ENCODE peak calls at places on chromosomes 7 and 10, in ten cellular contexts. One of them, this sample, is unnamed.

GRCh38 chr7:5636914-5637313 is 144.5 kb downstream of the RNF216 start:
- DNase-seq in endothelial cell of umbilical vein: peak; percentile 84
- DNase-seq in transverse colon: peak; percentile 62
- DNase-seq in GM23338: no peak
- DNase-seq in esophagus muscularis mucosa: no peak
- DNase-seq in sigmoid colon: peak; percentile 88
- DNase-seq in suprapubic skin: peak; percentile 91
- DNase-seq in breast epithelium: peak; percentile 59
- DNase-seq in stomach: peak; percentile 31
- DNase-seq in K562: peak; percentile 50
- DNase-seq in this sample: no peak

GRCh38 chr7:39667354-39667923 is 44.1 kb downstream of the RALA start:
- DNase-seq in endothelial cell of umbilical vein: no peak
- DNase-seq in transverse colon: no peak
- DNase-seq in GM23338: no peak
- DNase-seq in esophagus muscularis mucosa: no peak
- DNase-seq in sigmoid colon: no peak
- DNase-seq in suprapubic skin: no peak
- DNase-seq in breast epithelium: no peak
- DNase-seq in stomach: no peak
- DNase-seq in K562: no peak
- DNase-seq in this sample: no peak

GRCh38 chr7:121938429-121938996 is 65.6 kb downstream of the PTPRZ1 start:
- DNase-seq in endothelial cell of umbilical vein: no peak
- DNase-seq in transverse colon: no peak
- DNase-seq in GM23338: peak; percentile 92
- DNase-seq in esophagus muscularis mucosa: no peak
- DNase-seq in sigmoid colon: no peak
- DNase-seq in suprapubic skin: no peak
- DNase-seq in breast epithelium: no peak
- DNase-seq in stomach: no peak
- DNase-seq in K562: no peak
- DNase-seq in this sample: no peak

GRCh38 chr10:101782811-101783735 is at the start of gene NPM3:
- DNase-seq in endothelial cell of umbilical vein: peak; percentile 81
- DNase-seq in transverse colon: peak; percentile 86
- DNase-seq in GM23338: peak; percentile 98
- DNase-seq in esophagus muscularis mucosa: peak; percentile 97
- DNase-seq in sigmoid colon: peak; percentile 91
- DNase-seq in suprapubic skin: peak; percentile 94
- DNase-seq in breast epithelium: peak; percentile 72
- DNase-seq in stomach: peak; percentile 81
- DNase-seq in K562: peak; percentile 89
- DNase-seq in this sample: peak; percentile 83

GRCh38 chr10:17782921-17783665 is 26.1 kb upstream of the MRC1 start:
- DNase-seq in endothelial cell of umbilical vein: peak; percentile 94
- DNase-seq in transverse colon: no peak
- DNase-seq in GM23338: no peak
- DNase-seq in esophagus muscularis mucosa: no peak
- DNase-seq in sigmoid colon: no peak
- DNase-seq in suprapubic skin: no peak
- DNase-seq in breast epithelium: no peak
- DNase-seq in stomach: peak; percentile 56
- DNase-seq in K562: no peak
- DNase-seq in this sample: no peak

GRCh38 chr10:58851606-58852005 is 324.8 kb upstream of the PHYHIPL start:
- DNase-seq in endothelial cell of umbilical vein: no peak
- DNase-seq in transverse colon: no peak
- DNase-seq in GM23338: no peak
- DNase-seq in esophagus muscularis mucosa: no peak
- DNase-seq in sigmoid colon: no peak
- DNase-seq in suprapubic skin: no peak
- DNase-seq in breast epithelium: no peak
- DNase-seq in stomach: no peak
- DNase-seq in K562: no peak
- DNase-seq in this sample: no peak

GRCh38 chr7:144738708-144739314 is 97.0 kb downstream of the TPK1 start:
- DNase-seq in endothelial cell of umbilical vein: peak; percentile 63
- DNase-seq in transverse colon: no peak
- DNase-seq in GM23338: peak; percentile 45
- DNase-seq in esophagus muscularis mucosa: no peak
- DNase-seq in sigmoid colon: no peak
- DNase-seq in suprapubic skin: no peak
- DNase-seq in breast epithelium: no peak
- DNase-seq in stomach: no peak
- DNase-seq in K562: peak; percentile 28
- DNase-seq in this sample: peak; percentile 6

GRCh38 chr10:80268266-80268665 is 21.2 kb downstream of the MAT1A start:
- DNase-seq in endothelial cell of umbilical vein: no peak
- DNase-seq in transverse colon: no peak
- DNase-seq in GM23338: no peak
- DNase-seq in esophagus muscularis mucosa: no peak
- DNase-seq in sigmoid colon: no peak
- DNase-seq in suprapubic skin: no peak
- DNase-seq in breast epithelium: no peak
- DNase-seq in stomach: no peak
- DNase-seq in K562: no peak
- DNase-seq in this sample: no peak

GRCh38 chr7:82185443-82185842 is 258.1 kb downstream of the CACNA2D1 start:
- DNase-seq in endothelial cell of umbilical vein: no peak
- DNase-seq in transverse colon: no peak
- DNase-seq in GM23338: peak; percentile 21
- DNase-seq in esophagus muscularis mucosa: no peak
- DNase-seq in sigmoid colon: no peak
- DNase-seq in suprapubic skin: no peak
- DNase-seq in breast epithelium: no peak
- DNase-seq in stomach: no peak
- DNase-seq in K562: no peak
- DNase-seq in this sample: no peak

GRCh38 chr7:26369519-26370385 is 78.1 kb downstream of the SNX10 start:
- DNase-seq in endothelial cell of umbilical vein: peak; percentile 84
- DNase-seq in transverse colon: peak; percentile 20
- DNase-seq in GM23338: peak; percentile 70
- DNase-seq in esophagus muscularis mucosa: no peak
- DNase-seq in sigmoid colon: no peak
- DNase-seq in suprapubic skin: no peak
- DNase-seq in breast epithelium: no peak
- DNase-seq in stomach: no peak
- DNase-seq in K562: peak; percentile 72
- DNase-seq in this sample: peak; percentile 57

GRCh38 chr7:39324134-39324760 is 242.0 kb upstream of the YAE1 start:
- DNase-seq in endothelial cell of umbilical vein: no peak
- DNase-seq in transverse colon: no peak
- DNase-seq in GM23338: no peak
- DNase-seq in esophagus muscularis mucosa: no peak
- DNase-seq in sigmoid colon: no peak
- DNase-seq in suprapubic skin: no peak
- DNase-seq in breast epithelium: no peak
- DNase-seq in stomach: no peak
- DNase-seq in K562: no peak
- DNase-seq in this sample: no peak

GRCh38 chr7:92644406-92645113 is 54.4 kb upstream of the FAM133B start:
- DNase-seq in endothelial cell of umbilical vein: peak; percentile 21
- DNase-seq in transverse colon: no peak
- DNase-seq in GM23338: no peak
- DNase-seq in esophagus muscularis mucosa: no peak
- DNase-seq in sigmoid colon: no peak
- DNase-seq in suprapubic skin: no peak
- DNase-seq in breast epithelium: no peak
- DNase-seq in stomach: no peak
- DNase-seq in K562: no peak
- DNase-seq in this sample: no peak

GRCh38 chr7:97418312-97418711 is 300.8 kb downstream of the SDHAF3 start:
- DNase-seq in endothelial cell of umbilical vein: no peak
- DNase-seq in transverse colon: no peak
- DNase-seq in GM23338: peak; percentile 45
- DNase-seq in esophagus muscularis mucosa: no peak
- DNase-seq in sigmoid colon: no peak
- DNase-seq in suprapubic skin: no peak
- DNase-seq in breast epithelium: no peak
- DNase-seq in stomach: no peak
- DNase-seq in K562: no peak
- DNase-seq in this sample: no peak

GRCh38 chr10:74743401-74743800 is 83.0 kb upstream of the KAT6B start:
- DNase-seq in endothelial cell of umbilical vein: no peak
- DNase-seq in transverse colon: no peak
- DNase-seq in GM23338: no peak
- DNase-seq in esophagus muscularis mucosa: no peak
- DNase-seq in sigmoid colon: no peak
- DNase-seq in suprapubic skin: no peak
- DNase-seq in breast epithelium: peak; percentile 42
- DNase-seq in stomach: no peak
- DNase-seq in K562: no peak
- DNase-seq in this sample: no peak

GRCh38 chr10:93603023-93603422 is 2.0 kb upstream of the RBP4 start:
- DNase-seq in endothelial cell of umbilical vein: no peak
- DNase-seq in transverse colon: no peak
- DNase-seq in GM23338: no peak
- DNase-seq in esophagus muscularis mucosa: no peak
- DNase-seq in sigmoid colon: no peak
- DNase-seq in suprapubic skin: no peak
- DNase-seq in breast epithelium: no peak
- DNase-seq in stomach: no peak
- DNase-seq in K562: no peak
- DNase-seq in this sample: no peak

GRCh38 chr10:61284222-61284890 is 168.8 kb downstream of the TMEM26 start:
- DNase-seq in endothelial cell of umbilical vein: peak; percentile 83
- DNase-seq in transverse colon: no peak
- DNase-seq in GM23338: peak; percentile 76
- DNase-seq in esophagus muscularis mucosa: no peak
- DNase-seq in sigmoid colon: no peak
- DNase-seq in suprapubic skin: no peak
- DNase-seq in breast epithelium: no peak
- DNase-seq in stomach: no peak
- DNase-seq in K562: peak; percentile 69
- DNase-seq in this sample: peak; percentile 45

GRCh38 chr7:121343302-121343701 is 14.5 kb downstream of the WNT16 start:
- DNase-seq in endothelial cell of umbilical vein: no peak
- DNase-seq in transverse colon: no peak
- DNase-seq in GM23338: no peak
- DNase-seq in esophagus muscularis mucosa: no peak
- DNase-seq in sigmoid colon: no peak
- DNase-seq in suprapubic skin: no peak
- DNase-seq in breast epithelium: no peak
- DNase-seq in stomach: no peak
- DNase-seq in K562: no peak
- DNase-seq in this sample: no peak

GRCh38 chr7:29192811-29193210 is 1.8 kb upstream of the CHN2 start:
- DNase-seq in endothelial cell of umbilical vein: no peak
- DNase-seq in transverse colon: no peak
- DNase-seq in GM23338: no peak
- DNase-seq in esophagus muscularis mucosa: no peak
- DNase-seq in sigmoid colon: no peak
- DNase-seq in suprapubic skin: no peak
- DNase-seq in breast epithelium: no peak
- DNase-seq in stomach: no peak
- DNase-seq in K562: no peak
- DNase-seq in this sample: no peak
- H3K4me1 ChIP-seq in endothelial cell of umbilical vein: peaks cover 8% of the 10 kb centered on the region
- H3K4me1 ChIP-seq in transverse colon: no peaks in the 10 kb centered on the region
- H3K4me1 ChIP-seq in GM23338: peaks cover 58% of the 10 kb centered on the region
- H3K4me1 ChIP-seq in esophagus muscularis mucosa: peaks cover 20% of the 10 kb centered on the region
- H3K4me1 ChIP-seq in sigmoid colon: peaks cover 8% of the 10 kb centered on the region
- H3K4me1 ChIP-seq in suprapubic skin: peaks cover 25% of the 10 kb centered on the region
- H3K4me1 ChIP-seq in breast epithelium: no peaks in the 10 kb centered on the region
- H3K4me1 ChIP-seq in stomach: peaks cover 34% of the 10 kb centered on the region
- H3K4me1 ChIP-seq in K562: peaks cover 11% of the 10 kb centered on the region
- H3K4me1 ChIP-seq in this sample: no peaks in the 10 kb centered on the region

GRCh38 chr7:37284285-37284684 is 164.4 kb downstream of the ELMO1 start:
- DNase-seq in endothelial cell of umbilical vein: no peak
- DNase-seq in transverse colon: no peak
- DNase-seq in GM23338: no peak
- DNase-seq in esophagus muscularis mucosa: no peak
- DNase-seq in sigmoid colon: no peak
- DNase-seq in suprapubic skin: no peak
- DNase-seq in breast epithelium: no peak
- DNase-seq in stomach: no peak
- DNase-seq in K562: no peak
- DNase-seq in this sample: no peak
- TF ChIP-seq POLR2AphosphoS5 in endothelial cell of umbilical vein: no peak
- TF ChIP-seq POLR2AphosphoS5 in transverse colon: no peak
- TF ChIP-seq POLR2AphosphoS5 in GM23338: no peak
- TF ChIP-seq POLR2AphosphoS5 in esophagus muscularis mucosa: no peak
- TF ChIP-seq POLR2AphosphoS5 in sigmoid colon: no peak
- TF ChIP-seq POLR2AphosphoS5 in suprapubic skin: no peak
- TF ChIP-seq POLR2AphosphoS5 in breast epithelium: no peak
- TF ChIP-seq POLR2AphosphoS5 in stomach: no peak
- TF ChIP-seq POLR2AphosphoS5 in K562: no peak
- TF ChIP-seq POLR2AphosphoS5 in this sample: no peak

GRCh38 chr10:124117879-124118278 is 24.5 kb upstream of the CHST15 start:
- DNase-seq in endothelial cell of umbilical vein: no peak
- DNase-seq in transverse colon: no peak
- DNase-seq in GM23338: no peak
- DNase-seq in esophagus muscularis mucosa: no peak
- DNase-seq in sigmoid colon: no peak
- DNase-seq in suprapubic skin: no peak
- DNase-seq in breast epithelium: no peak
- DNase-seq in stomach: no peak
- DNase-seq in K562: no peak
- DNase-seq in this sample: no peak
- H3K4me1 ChIP-seq in endothelial cell of umbilical vein: peaks cover 21% of the 10 kb centered on the region
- H3K4me1 ChIP-seq in transverse colon: no peaks in the 10 kb centered on the region
- H3K4me1 ChIP-seq in GM23338: no peaks in the 10 kb centered on the region
- H3K4me1 ChIP-seq in esophagus muscularis mucosa: peaks cover 16% of the 10 kb centered on the region
- H3K4me1 ChIP-seq in sigmoid colon: no peaks in the 10 kb centered on the region
- H3K4me1 ChIP-seq in suprapubic skin: peaks cover 17% of the 10 kb centered on the region
- H3K4me1 ChIP-seq in breast epithelium: no peaks in the 10 kb centered on the region
- H3K4me1 ChIP-seq in stomach: peaks cover 9% of the 10 kb centered on the region
- H3K4me1 ChIP-seq in K562: no peaks in the 10 kb centered on the region
- H3K4me1 ChIP-seq in this sample: no peaks in the 10 kb centered on the region

DNA sequence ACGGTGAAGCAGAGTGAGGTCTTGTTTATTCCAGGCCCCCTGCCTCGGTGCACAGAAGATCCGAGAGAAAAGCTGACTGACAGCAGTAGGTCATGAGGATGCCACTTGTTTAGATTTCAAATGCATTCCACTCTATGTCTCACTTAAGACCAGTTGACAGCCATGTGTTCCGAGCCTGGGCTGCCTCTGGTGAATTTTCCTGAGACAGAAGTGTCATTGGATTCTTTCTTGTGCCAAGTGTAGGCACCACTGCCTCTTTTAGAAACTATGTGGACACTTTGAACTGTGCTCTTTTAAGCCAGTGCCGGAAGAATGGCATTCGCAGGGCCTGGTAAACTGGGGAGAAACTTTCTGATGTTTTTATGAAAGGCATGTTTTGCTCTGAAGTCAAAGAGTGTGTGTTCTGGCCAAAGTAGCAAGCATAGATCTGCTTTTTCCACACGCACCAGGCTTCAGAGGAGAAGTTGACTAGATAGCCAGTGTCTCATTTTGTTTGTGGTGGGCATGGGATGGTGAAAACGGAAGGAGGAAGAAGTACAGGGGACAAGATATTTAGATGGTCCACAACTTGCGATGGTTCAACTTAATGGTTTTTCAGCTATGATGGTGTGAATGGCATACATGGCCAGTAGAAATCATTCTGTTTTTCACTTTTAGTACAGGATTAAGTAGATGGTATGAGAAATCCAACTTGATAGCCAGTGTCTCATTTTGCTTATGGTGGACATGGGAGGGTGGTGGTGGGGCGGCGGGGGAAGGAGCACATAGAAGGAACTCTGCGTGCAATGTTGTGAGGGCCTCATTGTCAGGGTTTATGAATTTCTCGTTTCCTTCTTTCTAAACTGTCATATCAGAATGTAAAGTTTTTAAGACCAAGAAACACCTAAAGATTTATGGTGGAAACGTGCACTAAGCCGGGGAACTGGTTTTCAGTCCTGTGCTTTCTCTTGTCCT is 41.5 kb downstream of the CYP17A1 start:
- DNase-seq in endothelial cell of umbilical vein: no peak
- DNase-seq in transverse colon: no peak
- DNase-seq in GM23338: no peak
- DNase-seq in esophagus muscularis mucosa: no peak
- DNase-seq in sigmoid colon: no peak
- DNase-seq in suprapubic skin: no peak
- DNase-seq in breast epithelium: no peak
- DNase-seq in stomach: no peak
- DNase-seq in K562: no peak
- DNase-seq in this sample: no peak
- TF ChIP-seq POLR2AphosphoS5 in endothelial cell of umbilical vein: no peak
- TF ChIP-seq POLR2AphosphoS5 in transverse colon: no peak
- TF ChIP-seq POLR2AphosphoS5 in GM23338: no peak
- TF ChIP-seq POLR2AphosphoS5 in esophagus muscularis mucosa: no peak
- TF ChIP-seq POLR2AphosphoS5 in sigmoid colon: no peak
- TF ChIP-seq POLR2AphosphoS5 in suprapubic skin: no peak
- TF ChIP-seq POLR2AphosphoS5 in breast epithelium: no peak
- TF ChIP-seq POLR2AphosphoS5 in stomach: no peak
- TF ChIP-seq POLR2AphosphoS5 in K562: no peak
- TF ChIP-seq POLR2AphosphoS5 in this sample: no peak